ENCODE peak calls at places on chromosome 5, in five cellular contexts. S, Z, E, Y and N are unnamed samples.

GRCh38 chr5:146890073-146890472 is 11.5 kb upstream of the PPP2R2B start:
- DNase-seq in S (no peak), Y (no peak), Z (no peak), E (no peak), N (no peak)

GRCh38 chr5:36526537-36526936 is 79.9 kb upstream of the SLC1A3 start:
- DNase-seq in Z (no peak), Y (no peak), S (no peak), E (no peak), N (no peak)

GRCh38 chr5:30103056-30104020 is 1090.1 kb upstream of the CDH6 start:
- DNase-seq in Z (no peak), Y (no peak), E (no peak), S (no peak), N (no peak)

GRCh38 chr5:59042201-59042600 is 459.3 kb downstream of the RAB3C start:
- DNase-seq in E (peak; percentile 63), Y (no peak), S (no peak), Z (no peak), N (no peak)

GRCh38 chr5:109589983-109590382 is 99.7 kb upstream of the MAN2A1 start:
- DNase-seq in Y (no peak), E (no peak), S (no peak), Z (no peak), N (no peak)

GRCh38 chr5:119582987-119583386 is 46.4 kb upstream of the FAM170A start:
- DNase-seq in E (no peak), Y (no peak), Z (no peak), S (no peak), N (no peak)

GRCh38 chr5:135345945-135346731 is 52.9 kb downstream of the MACROH2A1 start:
- DNase-seq in Z (no peak), E (no peak), Y (no peak), S (no peak), N (no peak)

GRCh38 chr5:89090021-89090420 is 207.0 kb upstream of the MEF2C start:
- DNase-seq in Z (no peak), E (no peak), Y (no peak), S (no peak), N (no peak)

GRCh38 chr5:4191024-4191423 is 595.4 kb downstream of the IRX1 start:
- DNase-seq in Z (peak; percentile 11), E (no peak), Y (no peak), S (no peak), N (no peak)

GRCh38 chr5:89315194-89315593 is 432.2 kb upstream of the MEF2C start:
- DNase-seq in E (peak; percentile 8), S (no peak), Y (no peak), Z (no peak), N (no peak)

GRCh38 chr5:154236459-154237375 is 46.2 kb downstream of the GALNT10 start:
- DNase-seq in S (no peak), E (no peak), Y (no peak), Z (no peak), N (no peak)

GRCh38 chr5:176188506-176189193 is 49.6 kb upstream of the SIMC1 start:
- DNase-seq in E (no peak), S (no peak), Z (no peak), Y (no peak), N (no peak)

GRCh38 chr5:66992547-66992946 is 204.1 kb downstream of the CD180 start:
- DNase-seq in S (no peak), Z (no peak), Y (no peak), E (no peak), N (no peak)

GRCh38 chr5:51278458-51279049 is 104.7 kb upstream of the ISL1 start:
- DNase-seq in S (peak; percentile 10), Z (no peak), E (no peak), Y (no peak), N (no peak)

GRCh38 chr5:74054139-74054538 is 428.1 kb downstream of the ARHGEF28 start:
- DNase-seq in Y (no peak), S (peak; percentile 14), Z (no peak), E (no peak), N (no peak)

GRCh38 chr5:154134499-154134898 is 56.0 kb upstream of the GALNT10 start:
- DNase-seq in E (no peak), Y (no peak), S (no peak), Z (no peak), N (no peak)

GRCh38 chr5:27472000-27472763 is 433.8 kb upstream of the CDH9 start:
- DNase-seq in Y (peak; percentile 57), E (peak; percentile 19), S (peak; percentile 3), Z (peak; percentile 76), N (peak; percentile 98)

GRCh38 chr5:92560698-92561361 is 1020.2 kb downstream of the NR2F1-AS1 start:
- DNase-seq in Y (no peak), Z (no peak), S (no peak), E (peak; percentile 59), N (no peak)

GRCh38 chr5:90518666-90519065 is 10.7 kb downstream of the LYSMD3 start:
- DNase-seq in E (peak; percentile 15), Y (no peak), S (no peak), Z (no peak), N (no peak)

GRCh38 chr5:74648835-74649286 is 8.3 kb upstream of the ENC1 start:
- DNase-seq in E (peak; percentile 65), Y (no peak), Z (peak; percentile 59), S (peak; percentile 69), N (peak; percentile 62)

GRCh38 chr5:141919218-141920129 is 4.2 kb upstream of the DELE1 start:
- DNase-seq in Z (peak; percentile 86), E (no peak), S (no peak), Y (no peak), N (no peak)

GRCh38 chr5:60260658-60261057 is 367.1 kb upstream of the PDE4D start:
- DNase-seq in Z (no peak), S (no peak), Y (no peak), E (no peak), N (no peak)

GRCh38 chr5:122844136-122844915 is 1.1 kb upstream of the SNX24 start:
- DNase-seq in E (no peak), Y (no peak), S (no peak), Z (peak; percentile 20), N (peak; percentile 42)

GRCh38 chr5:77955577-77955976 is 179.4 kb upstream of the TBCA start:
- DNase-seq in Y (no peak), Z (no peak), E (no peak), S (no peak), N (no peak)
- TF ChIP-seq CTCF in Y (no peak), Z (no peak), E (no peak), S (no peak), N (no peak)

GRCh38 chr5:159104058-159104651 is 4.4 kb upstream of the EBF1 start:
- DNase-seq in Y (no peak), Z (peak; percentile 30), S (no peak), E (peak; percentile 21), N (no peak)

GRCh38 chr5:159100928-159101646 is 1.4 kb upstream of the EBF1 start:
- DNase-seq in Y (no peak), S (no peak), E (no peak), Z (no peak), N (no peak)

GRCh38 chr5:159101689-159102088 is 2.0 kb upstream of the EBF1 start:
- DNase-seq in E (no peak), Z (no peak), S (no peak), Y (no peak), N (no peak)

GRCh38 chr5:159103086-159103485 is 3.4 kb upstream of the EBF1 start:
- DNase-seq in S (no peak), Y (no peak), Z (no peak), E (no peak), N (no peak)

DNA sequence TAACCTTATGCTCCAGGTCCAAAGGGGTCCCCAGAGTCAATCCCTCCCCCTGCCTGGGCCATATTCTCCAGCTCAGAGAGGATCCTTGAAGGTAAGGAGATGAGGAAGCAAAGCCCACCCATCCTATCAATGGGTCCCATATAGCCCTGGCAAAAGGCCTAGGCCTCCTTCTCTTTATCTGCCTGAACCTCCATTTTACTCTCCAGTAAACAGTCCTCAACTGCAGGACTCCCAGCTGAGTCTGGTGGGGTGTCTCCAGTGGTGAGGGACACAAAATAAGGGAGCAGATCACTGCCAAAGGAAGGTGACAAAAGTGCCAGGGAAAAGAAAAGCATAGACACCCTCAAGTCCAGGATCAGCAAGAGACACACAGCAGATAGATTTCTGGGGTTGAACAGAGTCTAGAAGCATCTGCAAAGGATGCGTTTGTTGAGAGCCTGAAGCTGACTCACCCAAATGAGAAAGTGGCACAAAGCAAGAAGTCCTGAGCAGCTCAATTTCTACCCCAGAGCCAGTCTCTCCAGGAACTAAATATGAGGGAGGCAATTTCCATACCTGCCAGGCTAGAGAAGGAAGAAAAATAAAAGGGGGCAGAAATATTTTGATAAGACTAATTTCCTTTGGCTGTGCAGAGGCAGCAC is 2.7 kb upstream of the EBF1 start:
- DNase-seq in Y (no peak), S (no peak), E (no peak), Z (no peak), N (no peak)
- H3K27me3 ChIP-seq in Y (no peaks in the 10 kb centered on the region), S (peaks cover 18% of the 10 kb centered on the region), E (peaks cover 51% of the 10 kb centered on the region), Z (peaks cover 15% of the 10 kb centered on the region), N (peaks cover 54% of the 10 kb centered on the region)

DNA sequence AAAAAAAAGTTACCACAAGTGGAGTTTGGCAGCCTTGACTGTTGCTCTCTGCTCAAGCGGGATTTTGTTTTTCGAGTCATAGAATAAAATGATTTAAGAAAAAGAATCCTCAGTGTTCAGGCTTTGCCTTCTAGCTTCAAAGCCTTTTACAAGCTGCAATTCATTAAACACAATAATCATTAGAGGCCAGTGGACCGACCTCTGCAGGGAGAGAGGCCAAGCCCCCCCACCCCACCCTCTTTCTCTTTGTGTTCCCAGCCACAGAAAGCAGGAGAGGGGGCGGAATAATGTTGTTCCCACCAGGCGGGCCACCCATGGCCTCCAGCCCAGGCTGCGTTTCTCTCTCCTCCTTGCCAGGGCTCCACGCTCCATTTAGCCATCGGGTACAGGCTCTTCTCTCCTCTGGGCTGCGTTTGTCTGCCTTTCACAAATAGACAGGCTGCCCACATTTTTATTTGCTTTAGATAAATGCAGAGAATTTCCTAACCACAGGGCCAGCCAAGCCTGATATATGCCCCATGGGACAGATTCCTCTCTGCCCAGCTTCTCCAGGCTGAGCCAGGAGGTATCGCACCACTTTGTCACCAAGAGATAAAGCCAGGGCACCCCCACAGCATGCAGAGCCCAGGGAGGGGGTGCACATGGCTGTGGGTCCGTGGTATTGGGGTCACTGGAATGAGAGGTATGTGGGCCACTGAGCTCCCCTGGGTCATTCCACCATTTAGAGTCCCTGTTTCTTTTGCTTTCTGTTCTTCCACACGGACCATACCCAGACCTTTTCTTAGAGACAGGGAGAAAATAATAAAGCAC is 318.8 kb downstream of the PIK3R1 start:
- DNase-seq in Y (no peak), E (no peak), Z (no peak), S (peak; percentile 52), N (peak; percentile 2)
- TF ChIP-seq SMC3 in Y (no peak), E (no peak), Z (no peak), S (no peak), N (no peak)

GRCh38 chr5:133610489-133611356 is 1.6 kb downstream of the FSTL4 start:
- DNase-seq in E (no peak), S (peak; percentile 87), Z (peak; percentile 70), Y (no peak), N (peak; percentile 23)
- TF ChIP-seq CTCF in E (no peak), S (peak; percentile 45), Z (peak; percentile 80), Y (peak; percentile 32), N (peak; percentile 70)